ENCODE peak calls at places on chromosomes 4 and X, in eight cellular contexts. H is CD8-positive, alpha-beta T cell; L is left ventricle myocardium inferior; M is tibial artery; K is H1; W is pancreas; V is RWPE1; D is Peyer's patch. Y is an unnamed sample.

GRCh38 chr4:95528388-95528787 is 20.4 kb downstream of the UNC5C start:
- DNase-seq in H (no peak), L (no peak), M (no peak), K (no peak), W (no peak), V (no peak), D (no peak), Y (no peak)

GRCh38 chrX:352181-352580 is 33.6 kb upstream of the GTPBP6 start:
- DNase-seq in H (no peak), L (peak), M (peak), K (peak), W (no peak), V (no peak), D (no peak), Y (no peak)

GRCh38 chr4:6105311-6105911 is 87.2 kb upstream of the C4orf50 start:
- DNase-seq in H (no peak), L (no peak), M (no peak), K (no peak), W (no peak), V (no peak), D (no peak), Y (no peak)

GRCh38 chr4:684611-685010 is 4.3 kb downstream of the SLC49A3 start:
- DNase-seq in H (no peak), L (no peak), M (no peak), K (no peak), W (no peak), V (no peak), D (peak), Y (no peak)

GRCh38 chr4:88179261-88179660 is 20.8 kb upstream of the ABCG2 start:
- DNase-seq in H (no peak), L (no peak), M (no peak), K (no peak), W (no peak), V (no peak), D (no peak), Y (no peak)

GRCh38 chr4:157222764-157223145 is 2.2 kb downstream of the GRIA2 start:
- DNase-seq in H (no peak), L (no peak), M (no peak), K (no peak), W (no peak), V (no peak), D (no peak), Y (peak)

GRCh38 chr4:142549726-142550463 is 296.2 kb downstream of the INPP4B start:
- DNase-seq in H (no peak), L (no peak), M (no peak), K (no peak), W (no peak), V (peak), D (no peak), Y (peak)

GRCh38 chrX:96715412-96715940 is 30.8 kb downstream of the DIAPH2 start:
- DNase-seq in H (no peak), L (no peak), M (no peak), K (no peak), W (no peak), V (no peak), D (no peak), Y (peak)

GRCh38 chr4:76897522-76898384 is at the start of gene SOWAHB:
- DNase-seq in H (peak), L (no peak), M (peak), K (peak), W (peak), V (peak), D (peak), Y (no peak)

GRCh38 chr4:85409251-85409650 is 65.7 kb upstream of the ARHGAP24 start:
- DNase-seq in H (no peak), L (no peak), M (no peak), K (no peak), W (no peak), V (no peak), D (no peak), Y (peak)
- TF ChIP-seq CTCF in H (no peak), L (no peak), M (no peak), K (no peak), W (no peak), V (no peak), D (no peak), Y (no peak)

GRCh38 chr4:29052266-29052665 is 1667.9 kb upstream of the PCDH7 start:
- DNase-seq in H (no peak), L (no peak), M (no peak), K (no peak), W (no peak), V (no peak), D (no peak), Y (no peak)
- TF ChIP-seq CTCF in H (no peak), L (no peak), M (no peak), K (no peak), W (no peak), V (no peak), D (no peak), Y (no peak)

GRCh38 chrX:8967471-8967870 is 66.5 kb downstream of the FAM9B start:
- DNase-seq in H (no peak), L (no peak), M (no peak), K (no peak), W (no peak), V (no peak), D (no peak), Y (no peak)

GRCh38 chrX:8971116-8971515 is 62.8 kb downstream of the FAM9B start:
- DNase-seq in H (no peak), L (no peak), M (no peak), K (no peak), W (no peak), V (peak), D (no peak), Y (peak)
- TF ChIP-seq CTCF in H (peak), L (peak), M (peak), K (peak), W (no peak), V (peak), D (no peak), Y (peak)

GRCh38 chrX:16946361-16946964 is at the start of gene REPS2:
- DNase-seq in H (peak), L (peak), M (peak), K (peak), W (peak), V (peak), D (peak), Y (peak)
- TF ChIP-seq CTCF in H (no peak), L (no peak), M (no peak), K (no peak), W (no peak), V (no peak), D (no peak), Y (no peak)

Y was measured in astrocyte.